ENCODE peak calls at places on chromosomes 12 and 14, in eight cellular contexts. Y, Q, I, R, M, V, X and D are unnamed samples.
A peak's percentile ranks its signal among the peaks of the same experiment; 100 is the strongest.

GRCh38 chr12:131733874-131734273 is 23.0 kb downstream of the SFSWAP start:
- DNase-seq in Y (no peak), Q (no peak), I (no peak), R (no peak), M (peak; percentile 32), V (no peak), X (no peak), D (no peak)

GRCh38 chr14:74582910-74583581 is 29.0 kb downstream of the LTBP2 start:
- DNase-seq in Y (peak; percentile 57), Q (peak; percentile 73), I (no peak), R (no peak), M (no peak), V (no peak), X (no peak), D (no peak)

GRCh38 chr12:95116341-95116740 is 42.9 kb upstream of the NR2C1 start:
- DNase-seq in Y (no peak), Q (no peak), I (no peak), R (no peak), M (no peak), V (no peak), X (no peak), D (no peak)

GRCh38 chr14:20606190-20606901 is 15.2 kb upstream of the RNASE12 start:
- DNase-seq in Y (no peak), Q (peak; percentile 55), I (peak; percentile 54), R (peak; percentile 79), M (no peak), V (peak; percentile 72), X (peak; percentile 44), D (no peak)

GRCh38 chr12:105705765-105706164 is 375.3 kb downstream of the C12orf75 start:
- DNase-seq in Y (peak; percentile 69), Q (peak; percentile 77), I (peak; percentile 53), R (peak; percentile 36), M (no peak), V (peak; percentile 78), X (peak; percentile 34), D (no peak)

GRCh38 chr12:104172564-104172935 is 34.5 kb upstream of the NFYB start:
- DNase-seq in Y (no peak), Q (no peak), I (no peak), R (no peak), M (no peak), V (peak; percentile 34), X (no peak), D (no peak)

GRCh38 chr12:15152456-15152855 is 68.8 kb downstream of the RERG start:
- DNase-seq in Y (no peak), Q (peak; percentile 40), I (no peak), R (no peak), M (no peak), V (no peak), X (no peak), D (no peak)

GRCh38 chr14:59116984-59117415 is 71.5 kb upstream of the DAAM1 start:
- DNase-seq in Y (no peak), Q (no peak), I (no peak), R (no peak), M (no peak), V (no peak), X (no peak), D (no peak)

DNA sequence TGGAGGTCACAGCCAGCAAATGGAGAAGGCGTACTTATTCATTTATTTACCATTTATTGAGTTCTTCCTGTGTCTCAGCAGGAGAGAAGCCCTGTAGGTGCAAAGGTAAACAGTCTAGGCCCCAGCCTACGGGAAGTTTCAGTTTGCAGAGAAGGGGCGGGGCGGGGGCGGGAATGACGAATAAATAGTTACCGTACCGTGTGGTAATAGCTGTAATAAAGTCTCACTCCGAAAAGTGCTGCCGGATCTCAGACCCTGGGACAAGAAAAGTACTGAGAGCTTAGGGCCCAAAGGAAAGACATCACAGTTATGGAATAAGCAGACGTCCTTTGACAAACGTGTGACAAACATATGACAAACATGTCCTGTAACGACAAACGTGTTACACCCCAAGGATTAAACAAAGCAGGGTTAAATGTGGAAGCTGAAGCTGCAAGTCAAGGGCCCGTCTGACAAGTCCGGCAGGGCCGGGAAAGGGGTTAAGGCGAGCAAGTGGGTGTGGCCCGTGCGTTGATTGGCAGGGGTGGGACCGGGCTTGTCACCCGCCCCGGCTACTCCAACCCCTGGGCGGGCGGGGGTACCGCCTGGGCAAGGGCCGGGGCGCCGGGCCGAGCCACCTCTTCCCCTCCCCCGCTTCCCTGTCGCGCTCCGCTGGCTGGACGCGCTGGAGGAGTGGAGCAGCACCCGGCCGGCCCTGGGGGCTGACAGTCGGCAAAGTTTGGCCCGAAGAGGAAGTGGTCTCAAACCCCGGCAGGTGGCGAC is at the start of gene LRP10:
- DNase-seq in Y (peak; percentile 97), Q (peak; percentile 90), I (peak; percentile 96), R (peak; percentile 95), M (peak; percentile 95), V (peak; percentile 94), X (peak; percentile 94), D (peak; percentile 96)
- TF ChIP-seq POLR2AphosphoS5 in Y (peak; percentile 90), Q (peak; percentile 74), I (peak; percentile 93), R (peak; percentile 80), M (peak; percentile 89), V (no peak), X (peak; percentile 88), D (peak; percentile 78)

GRCh38 chr12:124487065-124487833 is 80.2 kb downstream of the NCOR2 start:
- DNase-seq in Y (no peak), Q (no peak), I (no peak), R (no peak), M (no peak), V (no peak), X (peak; percentile 79), D (no peak)

GRCh38 chr12:124484526-124484953 is 82.9 kb downstream of the NCOR2 start:
- DNase-seq in Y (no peak), Q (no peak), I (no peak), R (no peak), M (no peak), V (no peak), X (no peak), D (no peak)

GRCh38 chr12:124485371-124485770 is 82.0 kb downstream of the NCOR2 start:
- DNase-seq in Y (no peak), Q (no peak), I (no peak), R (no peak), M (peak; percentile 77), V (no peak), X (no peak), D (no peak)

GRCh38 chr12:124487834-124488165 is 79.6 kb downstream of the NCOR2 start:
- DNase-seq in Y (no peak), Q (no peak), I (no peak), R (no peak), M (no peak), V (no peak), X (no peak), D (no peak)

GRCh38 chr12:124486346-124486963 is 81.0 kb downstream of the NCOR2 start:
- DNase-seq in Y (no peak), Q (no peak), I (no peak), R (no peak), M (peak; percentile 75), V (no peak), X (no peak), D (no peak)
- TF ChIP-seq POLR2A in Y (no peak), Q (no peak), I (no peak), R (no peak), M (no peak), V (no peak), X (no peak), D (no peak)

GRCh38 chr14:69360438-69361108 is 37.5 kb downstream of the ERH start:
- DNase-seq in Y (no peak), Q (no peak), I (no peak), R (no peak), M (peak; percentile 39), V (no peak), X (no peak), D (no peak)

GRCh38 chr14:69366761-69367160 is 31.3 kb downstream of the ERH start:
- DNase-seq in Y (no peak), Q (no peak), I (no peak), R (no peak), M (no peak), V (no peak), X (no peak), D (no peak)

GRCh38 chr14:69363055-69363454 is 35.0 kb downstream of the ERH start:
- DNase-seq in Y (no peak), Q (no peak), I (no peak), R (peak; percentile 6), M (peak; percentile 15), V (no peak), X (peak; percentile 20), D (no peak)

GRCh38 chr14:69366069-69366468 is 32.0 kb downstream of the ERH start:
- DNase-seq in Y (no peak), Q (no peak), I (no peak), R (no peak), M (no peak), V (no peak), X (no peak), D (no peak)

DNA sequence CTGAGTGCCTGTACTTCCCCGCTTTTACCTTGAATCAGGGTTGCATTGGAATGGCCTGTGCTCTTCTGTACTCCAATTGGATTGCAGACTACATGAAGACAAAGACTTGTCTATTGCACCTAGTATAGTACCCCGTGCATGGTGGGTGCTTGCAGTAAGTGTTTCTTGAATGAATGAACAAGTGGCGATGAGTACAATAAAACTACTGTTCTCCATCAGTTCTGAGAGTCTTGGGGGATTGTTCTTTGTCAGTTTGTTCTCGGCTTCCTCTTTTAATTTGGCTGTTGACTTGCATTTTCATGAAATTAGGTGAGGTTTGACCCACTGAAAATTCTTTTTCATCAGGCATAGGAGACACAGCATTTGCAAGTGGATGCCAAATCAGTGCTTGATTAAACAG is 34.1 kb downstream of the ERH start:
- DNase-seq in Y (no peak), Q (no peak), I (no peak), R (no peak), M (no peak), V (no peak), X (no peak), D (no peak)
- TF ChIP-seq POLR2AphosphoS5 in Y (no peak), Q (no peak), I (no peak), R (no peak), M (no peak), V (no peak), X (no peak), D (no peak)

GRCh38 chr14:102911991-102912761 is 10.3 kb upstream of the AMN start:
- DNase-seq in Y (peak; percentile 60), Q (no peak), I (no peak), R (no peak), M (peak; percentile 61), V (no peak), X (no peak), D (no peak)

GRCh38 chr14:102915292-102916110 is 7.0 kb upstream of the AMN start:
- DNase-seq in Y (peak; percentile 60), Q (no peak), I (no peak), R (no peak), M (peak; percentile 57), V (no peak), X (no peak), D (no peak)

GRCh38 chr14:102914474-102915291 is 7.8 kb upstream of the AMN start:
- DNase-seq in Y (peak; percentile 61), Q (no peak), I (no peak), R (no peak), M (peak; percentile 81), V (no peak), X (no peak), D (no peak)

GRCh38 chr14:102911541-102911951 is 10.9 kb upstream of the AMN start:
- DNase-seq in Y (peak; percentile 59), Q (no peak), I (no peak), R (no peak), M (peak; percentile 47), V (no peak), X (no peak), D (peak; percentile 59)

DNA sequence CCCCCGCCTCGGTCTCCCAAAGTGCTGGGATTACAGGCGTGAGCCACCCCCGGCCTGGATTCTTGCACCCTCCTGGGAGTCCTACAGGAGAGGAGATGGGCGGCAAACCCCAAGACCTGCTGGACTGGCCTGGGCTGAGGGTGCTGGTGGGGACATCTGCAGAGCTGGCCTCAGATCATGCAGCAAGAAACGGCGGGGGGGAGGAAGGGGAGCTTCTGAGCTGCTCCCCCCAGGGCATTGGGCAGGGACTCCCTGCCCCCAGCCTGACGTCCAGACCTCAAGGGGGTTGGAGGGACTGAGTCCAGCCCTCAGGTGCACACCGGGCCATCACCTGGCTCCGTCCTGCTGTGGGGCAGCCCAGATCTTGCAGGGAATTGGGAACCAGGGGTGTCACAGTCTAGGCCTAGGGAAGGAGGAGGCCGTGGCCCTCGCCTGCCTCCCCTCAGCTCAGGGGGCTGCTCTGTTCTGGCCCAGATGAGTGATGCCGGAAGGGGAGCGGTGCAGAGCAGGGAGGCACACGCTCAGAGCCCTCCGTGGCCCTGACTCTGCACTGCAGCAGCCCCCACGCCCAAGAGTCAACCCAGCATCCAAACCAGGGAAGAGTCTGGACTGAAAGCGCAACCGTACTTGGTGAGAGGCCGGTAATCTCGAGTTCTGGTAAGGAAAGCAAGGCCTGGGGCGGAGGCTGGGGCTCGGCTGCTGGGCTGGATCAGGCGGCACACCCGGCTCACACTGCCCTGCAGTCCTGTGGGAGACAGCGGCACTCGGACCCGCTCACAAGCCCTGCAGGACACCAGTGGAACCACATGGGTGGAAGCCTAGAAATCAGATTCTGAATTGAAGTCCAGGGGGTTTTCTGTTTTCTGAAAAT is 8.9 kb upstream of the AMN start:
- DNase-seq in Y (peak; percentile 54), Q (no peak), I (no peak), R (no peak), M (peak; percentile 68), V (no peak), X (no peak), D (no peak)
- TF ChIP-seq POLR2A in Y (no peak), Q (no peak), I (no peak), R (no peak), M (no peak), V (no peak), X (no peak), D (no peak)